ENCODE peak calls at places on chromosomes 16 and 17, in nine cellular contexts. One of them, this sample, is unnamed.

GRCh38 chr16:2239231-2239675 is 3.0 kb downstream of the DNASE1L2 start:
- DNase-seq in neural crest cell: no peak
- DNase-seq in sigmoid colon: no peak
- DNase-seq in non-pigmented ciliary epithelial cell: no peak
- DNase-seq in CD4-positive, alpha-beta T cell: no peak
- DNase-seq in left colon: no peak
- DNase-seq in amygdala: no peak
- DNase-seq in NCI-H1694 treated with DMSO at 0.1 percent for 48 hours: no peak
- DNase-seq in stimulated activated CD8-positive, alpha-beta memory T cell treated with anti-CD3 and anti-CD28 coated beads, Interleukin-12 subunit alpha, Interleukin-12 subunit beta, amount 100 ng/mL, for 1 hour: no peak
- DNase-seq in this sample: no peak

GRCh38 chr17:48211787-48212186 is 104.2 kb downstream of the SNX11 start:
- DNase-seq in neural crest cell: no peak
- DNase-seq in CD4-positive, alpha-beta T cell: no peak
- DNase-seq in sigmoid colon: no peak
- DNase-seq in stimulated activated CD8-positive, alpha-beta memory T cell treated with anti-CD3 and anti-CD28 coated beads, Interleukin-12 subunit alpha, Interleukin-12 subunit beta, amount 100 ng/mL, for 1 hour: no peak
- DNase-seq in NCI-H1694 treated with DMSO at 0.1 percent for 48 hours: no peak
- DNase-seq in non-pigmented ciliary epithelial cell: no peak
- DNase-seq in amygdala: no peak
- DNase-seq in left colon: no peak
- DNase-seq in this sample: no peak

GRCh38 chr16:2816751-2817495 is at the start of gene PRSS21:
- DNase-seq in CD4-positive, alpha-beta T cell: peak; percentile 15
- DNase-seq in amygdala: no peak
- DNase-seq in left colon: no peak
- DNase-seq in neural crest cell: no peak
- DNase-seq in sigmoid colon: peak; percentile 63
- DNase-seq in stimulated activated CD8-positive, alpha-beta memory T cell treated with anti-CD3 and anti-CD28 coated beads, Interleukin-12 subunit alpha, Interleukin-12 subunit beta, amount 100 ng/mL, for 1 hour: no peak
- DNase-seq in non-pigmented ciliary epithelial cell: no peak
- DNase-seq in NCI-H1694 treated with DMSO at 0.1 percent for 48 hours: no peak
- DNase-seq in this sample: no peak

GRCh38 chr16:23871924-23872323 is 36.1 kb downstream of the PRKCB start:
- DNase-seq in neural crest cell: no peak
- DNase-seq in CD4-positive, alpha-beta T cell: no peak
- DNase-seq in sigmoid colon: no peak
- DNase-seq in left colon: no peak
- DNase-seq in stimulated activated CD8-positive, alpha-beta memory T cell treated with anti-CD3 and anti-CD28 coated beads, Interleukin-12 subunit alpha, Interleukin-12 subunit beta, amount 100 ng/mL, for 1 hour: no peak
- DNase-seq in non-pigmented ciliary epithelial cell: no peak
- DNase-seq in amygdala: no peak
- DNase-seq in NCI-H1694 treated with DMSO at 0.1 percent for 48 hours: no peak
- DNase-seq in this sample: no peak

GRCh38 chr17:13626703-13627102 is 25.0 kb upstream of the HS3ST3A1 start:
- DNase-seq in amygdala: no peak
- DNase-seq in CD4-positive, alpha-beta T cell: no peak
- DNase-seq in NCI-H1694 treated with DMSO at 0.1 percent for 48 hours: no peak
- DNase-seq in non-pigmented ciliary epithelial cell: peak; percentile 60
- DNase-seq in sigmoid colon: no peak
- DNase-seq in stimulated activated CD8-positive, alpha-beta memory T cell treated with anti-CD3 and anti-CD28 coated beads, Interleukin-12 subunit alpha, Interleukin-12 subunit beta, amount 100 ng/mL, for 1 hour: no peak
- DNase-seq in left colon: no peak
- DNase-seq in neural crest cell: no peak
- DNase-seq in this sample: no peak

GRCh38 chr17:75428775-75429469 is 23.4 kb upstream of the GRB2 start:
- DNase-seq in stimulated activated CD8-positive, alpha-beta memory T cell treated with anti-CD3 and anti-CD28 coated beads, Interleukin-12 subunit alpha, Interleukin-12 subunit beta, amount 100 ng/mL, for 1 hour: no peak
- DNase-seq in CD4-positive, alpha-beta T cell: no peak
- DNase-seq in neural crest cell: no peak
- DNase-seq in left colon: no peak
- DNase-seq in sigmoid colon: no peak
- DNase-seq in non-pigmented ciliary epithelial cell: peak; percentile 84
- DNase-seq in NCI-H1694 treated with DMSO at 0.1 percent for 48 hours: no peak
- DNase-seq in amygdala: no peak
- DNase-seq in this sample: peak; percentile 74

GRCh38 chr17:46722662-46723285 is 95.7 kb downstream of the WNT3 start:
- DNase-seq in sigmoid colon: no peak
- DNase-seq in neural crest cell: no peak
- DNase-seq in non-pigmented ciliary epithelial cell: peak; percentile 61
- DNase-seq in left colon: no peak
- DNase-seq in stimulated activated CD8-positive, alpha-beta memory T cell treated with anti-CD3 and anti-CD28 coated beads, Interleukin-12 subunit alpha, Interleukin-12 subunit beta, amount 100 ng/mL, for 1 hour: no peak
- DNase-seq in NCI-H1694 treated with DMSO at 0.1 percent for 48 hours: no peak
- DNase-seq in CD4-positive, alpha-beta T cell: no peak
- DNase-seq in amygdala: no peak
- DNase-seq in this sample: no peak

GRCh38 chr16:58024673-58025350 is 742 bp upstream of the MMP15 start:
- DNase-seq in stimulated activated CD8-positive, alpha-beta memory T cell treated with anti-CD3 and anti-CD28 coated beads, Interleukin-12 subunit alpha, Interleukin-12 subunit beta, amount 100 ng/mL, for 1 hour: no peak
- DNase-seq in sigmoid colon: no peak
- DNase-seq in NCI-H1694 treated with DMSO at 0.1 percent for 48 hours: no peak
- DNase-seq in CD4-positive, alpha-beta T cell: no peak
- DNase-seq in amygdala: no peak
- DNase-seq in neural crest cell: no peak
- DNase-seq in left colon: peak; percentile 96
- DNase-seq in non-pigmented ciliary epithelial cell: no peak
- DNase-seq in this sample: no peak

GRCh38 chr16:30660424-30661251 is 2.4 kb downstream of the FBRS start:
- DNase-seq in amygdala: no peak
- DNase-seq in left colon: peak; percentile 84
- DNase-seq in CD4-positive, alpha-beta T cell: peak; percentile 61
- DNase-seq in sigmoid colon: no peak
- DNase-seq in non-pigmented ciliary epithelial cell: no peak
- DNase-seq in stimulated activated CD8-positive, alpha-beta memory T cell treated with anti-CD3 and anti-CD28 coated beads, Interleukin-12 subunit alpha, Interleukin-12 subunit beta, amount 100 ng/mL, for 1 hour: peak; percentile 66
- DNase-seq in neural crest cell: no peak
- DNase-seq in NCI-H1694 treated with DMSO at 0.1 percent for 48 hours: no peak
- DNase-seq in this sample: no peak